ENCODE peak calls at places on chromosomes 6 and 20, in seven cellular contexts. M is IMR-90, T is body of pancreas, K is upper lobe of left lung, V is A549, B is HepG2, N is heart left ventricle. L is an unnamed sample.

GRCh38 chr6:125804264-125804663 is 13.5 kb downstream of the NCOA7 start:
- ATAC-seq in V (no peak), M (no peak), N (no peak), K (no peak), T (no peak), B (no peak), L (no peak)

GRCh38 chr6:28408076-28408802 is 8.7 kb upstream of the ZSCAN12 start:
- ATAC-seq in N (no peak), T (no peak), K (no peak), V (no peak), M (no peak), B (no peak), L (no peak)

GRCh38 chr6:1678201-1678600 is 68.5 kb downstream of the FOXC1 start:
- ATAC-seq in B (no peak), K (no peak), N (no peak), M (no peak), T (peak), V (no peak), L (no peak)

GRCh38 chr6:29680416-29680815 is 536 bp downstream of the ZFP57 start:
- ATAC-seq in V (no peak), K (no peak), M (no peak), B (no peak), N (peak), T (no peak), L (no peak)

GRCh38 chr6:135603249-135603648 is 105.7 kb upstream of the AHI1 start:
- ATAC-seq in T (no peak), B (no peak), M (no peak), V (no peak), K (no peak), N (no peak), L (no peak)

GRCh38 chr20:34744847-34745246 is 40.7 kb downstream of the TP53INP2 start:
- ATAC-seq in K (no peak), B (no peak), M (no peak), V (no peak), N (peak), T (no peak), L (no peak)

GRCh38 chr6:139161169-139161568 is 26.3 kb downstream of the HECA start:
- ATAC-seq in V (no peak), N (peak), M (peak), K (peak), T (no peak), B (no peak), L (no peak)

GRCh38 chr6:53441761-53442160 is 93.0 kb upstream of the ELOVL5 start:
- ATAC-seq in B (no peak), T (no peak), K (no peak), N (no peak), M (peak), V (no peak), L (no peak)

GRCh38 chr6:163457637-163458561 is 43.4 kb downstream of the QKI start:
- ATAC-seq in K (peak), B (peak), T (peak), M (peak), V (peak), N (peak), L (peak)

GRCh38 chr6:155955038-155955437 is 499.4 kb upstream of the NOX3 start:
- ATAC-seq in V (no peak), B (no peak), T (no peak), N (no peak), M (no peak), K (no peak), L (no peak)

GRCh38 chr6:111564482-111564945 is 41.2 kb downstream of the TRAF3IP2 start:
- ATAC-seq in M (peak), T (peak), K (no peak), V (no peak), N (peak), B (no peak), L (peak)

GRCh38 chr6:125258651-125259353 is 43.0 kb downstream of the HDDC2 start:
- ATAC-seq in K (no peak), N (no peak), T (no peak), B (no peak), M (no peak), V (no peak), L (no peak)

GRCh38 chr20:21100590-21101452 is 5.3 kb downstream of the LINC00237 start:
- ATAC-seq in T (no peak), N (peak), B (no peak), V (no peak), M (no peak), K (no peak), L (no peak)

GRCh38 chr20:64133951-64134407 is 26.6 kb upstream of the NPBWR2 start:
- ATAC-seq in K (no peak), B (peak), N (peak), T (no peak), M (peak), V (no peak), L (no peak)

GRCh38 chr6:155436981-155437749 is 18.5 kb downstream of the NOX3 start:
- ATAC-seq in T (no peak), V (no peak), B (no peak), K (no peak), M (peak), N (peak), L (no peak)

GRCh38 chr6:135358251-135358821 is 139.2 kb downstream of the AHI1 start:
- ATAC-seq in K (no peak), B (no peak), T (no peak), M (peak), V (peak), N (no peak), L (no peak)

GRCh38 chr20:47559141-47559540 is 57.5 kb downstream of the NCOA3 start:
- ATAC-seq in T (no peak), V (no peak), K (no peak), B (no peak), N (no peak), M (peak), L (no peak)

GRCh38 chr6:108174371-108175175 is 8.8 kb downstream of the NR2E1 start:
- ATAC-seq in K (no peak), N (peak), M (peak), V (no peak), T (no peak), B (no peak), L (no peak)

GRCh38 chr6:32047855-32048766 is 9.9 kb downstream of the CYP21A2 start:
- ATAC-seq in M (peak), V (peak), K (peak), B (peak), T (peak), N (peak), L (peak)
- TF ChIP-seq POLR2A in M (no peak), V (no peak), K (no peak), B (peak), T (no peak), N (no peak), L (no peak)

DNA sequence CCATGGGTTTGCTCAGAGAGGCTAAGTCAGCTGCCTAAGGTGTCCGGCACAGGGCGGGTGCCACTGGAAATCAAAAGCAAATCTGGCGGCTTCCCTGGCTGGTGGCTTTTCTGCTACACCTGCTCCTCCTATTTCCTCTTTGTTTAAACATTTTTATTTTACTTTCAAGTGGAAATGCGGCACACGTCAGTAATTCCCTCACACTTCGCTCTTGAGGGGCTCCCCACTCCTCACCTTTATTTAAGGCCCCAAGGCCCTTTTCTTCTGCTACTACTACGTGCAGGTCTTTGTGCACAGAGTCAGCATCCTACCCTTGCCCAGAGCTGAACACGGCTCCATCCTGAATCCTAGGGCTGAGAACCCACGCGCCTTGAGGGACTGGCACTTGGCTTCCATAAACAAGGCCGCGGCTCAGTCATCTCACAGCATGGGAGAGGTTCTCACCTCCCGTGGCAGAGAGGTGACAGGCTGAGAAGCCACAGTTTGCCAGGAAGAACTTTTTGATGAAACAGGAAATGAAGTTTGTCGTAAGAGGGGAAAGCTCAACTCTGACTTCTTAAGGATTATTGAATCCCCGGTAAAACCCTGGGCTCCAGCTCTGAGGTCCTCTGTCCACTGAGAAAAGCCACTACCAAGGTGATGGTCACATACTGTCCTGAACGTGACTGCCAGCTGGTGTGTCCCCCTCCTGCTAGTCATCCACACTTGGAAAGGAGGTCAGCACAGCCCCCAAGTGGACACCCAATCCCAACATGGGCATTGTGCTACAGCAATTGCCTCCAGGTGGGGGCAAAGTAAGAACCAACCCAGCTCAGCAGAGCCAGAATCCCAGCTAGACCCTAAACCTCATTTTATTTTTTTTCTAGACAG is 48.0 kb downstream of the NFATC2 start:
- ATAC-seq in K (no peak), V (no peak), T (no peak), B (no peak), M (no peak), N (no peak), L (no peak)
- TF ChIP-seq POLR2A in K (no peak), V (no peak), T (no peak), B (no peak), M (no peak), N (no peak), L (no peak)

GRCh38 chr6:7912024-7912423 is 1.4 kb upstream of the TXNDC5 start:
- ATAC-seq in B (no peak), T (no peak), K (no peak), M (no peak), V (no peak), N (no peak), L (peak)

GRCh38 chr6:7910654-7911344 is at the start of gene TXNDC5:
- ATAC-seq in K (peak), T (peak), N (peak), V (peak), M (peak), B (peak), L (peak)

GRCh38 chr6:7911345-7911725 is 747 bp upstream of the TXNDC5 start:
- ATAC-seq in N (no peak), K (no peak), V (no peak), M (no peak), T (no peak), B (no peak), L (no peak)

GRCh38 chr6:7910298-7910653 is 312 bp downstream of the TXNDC5 start:
- ATAC-seq in M (peak), T (peak), K (no peak), B (no peak), N (no peak), V (no peak), L (peak)

DNA sequence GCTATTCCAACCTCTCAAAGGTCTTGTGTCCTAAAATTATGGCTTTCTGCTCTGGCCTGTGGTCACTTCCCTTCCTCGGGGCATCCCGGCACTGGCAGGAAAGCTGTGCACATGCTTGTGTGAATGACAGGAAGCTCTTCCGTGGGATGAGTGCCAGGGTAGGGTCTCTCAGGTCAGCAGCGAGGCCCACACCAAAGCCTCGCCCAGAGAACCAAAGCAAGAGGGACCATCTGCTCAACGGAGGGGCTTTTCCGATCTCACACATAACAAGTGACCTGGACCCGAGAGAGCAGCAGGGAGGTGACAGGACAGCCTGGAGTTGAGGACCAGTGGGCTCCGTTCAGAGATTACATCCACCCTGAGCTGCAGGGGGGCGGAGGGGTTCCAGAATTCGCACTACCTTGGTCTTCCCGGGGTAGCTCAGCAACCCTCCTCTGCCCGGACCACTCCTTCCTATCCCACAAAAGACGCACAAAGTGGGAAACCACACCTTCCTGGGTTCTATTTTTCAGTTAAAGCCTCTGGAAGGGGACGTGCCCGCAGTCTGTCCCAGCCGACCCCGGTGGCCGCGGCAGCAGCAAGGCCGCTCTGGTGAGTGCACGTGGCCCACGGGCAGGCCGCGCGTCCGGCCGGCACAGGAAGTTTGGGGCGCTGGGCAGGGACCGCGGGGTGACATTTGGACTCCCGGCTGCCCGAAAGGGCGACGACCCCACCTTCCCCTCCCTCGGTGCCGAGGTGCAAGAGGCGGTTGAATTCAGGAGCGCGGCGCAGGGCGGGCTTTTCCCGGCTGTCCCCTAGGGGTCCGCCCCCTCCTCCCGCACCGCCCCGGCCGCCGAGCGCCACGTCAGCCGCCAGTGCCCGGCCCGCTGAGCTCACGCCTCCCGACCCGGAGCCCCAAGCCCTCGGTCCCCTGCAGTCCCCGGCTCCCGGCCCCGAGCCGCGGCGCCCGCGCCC is 988 bp downstream of the TXNDC5 start:
- ATAC-seq in M (peak), V (peak), K (peak), N (peak), B (peak), T (peak), L (peak)
- TF ChIP-seq POLR2A in M (peak), V (peak), K (no peak), N (no peak), B (peak), T (no peak), L (no peak)

DNA sequence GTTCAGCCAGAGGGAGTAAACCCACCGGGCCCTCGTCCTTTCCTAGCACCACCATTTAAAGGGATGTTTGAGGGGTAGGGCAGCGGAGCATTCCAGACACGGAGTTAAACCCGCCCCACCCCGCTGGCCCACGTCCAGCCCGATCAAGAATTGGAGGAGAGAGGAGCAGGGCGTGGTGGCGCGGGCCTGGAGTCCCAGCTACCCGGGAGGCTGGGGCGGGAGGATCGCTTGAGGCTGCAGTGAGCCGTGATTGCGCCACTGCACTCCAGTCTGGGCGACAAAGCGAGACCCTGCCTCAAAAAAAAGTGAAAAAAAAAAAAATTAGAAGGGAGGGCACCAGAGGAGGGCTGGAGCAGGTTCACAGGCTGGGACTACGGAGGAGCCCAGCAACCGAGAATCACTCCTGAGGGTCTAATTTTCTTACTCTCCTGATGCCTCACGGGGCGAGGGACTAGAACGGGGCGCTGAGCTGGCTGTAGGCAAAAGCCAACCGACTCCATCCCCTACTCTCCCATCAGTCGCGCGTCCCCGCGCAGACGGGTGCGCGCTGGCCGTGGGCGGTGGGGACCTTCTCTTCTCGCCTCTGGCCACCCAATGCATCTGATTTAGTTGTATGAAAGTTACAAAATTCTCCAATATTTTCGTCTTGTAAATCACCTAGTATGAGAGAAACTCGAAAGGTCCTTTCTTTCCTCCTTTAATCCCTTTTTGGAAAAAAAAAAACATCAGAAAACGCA is 6.1 kb upstream of the HSPA1B start:
- ATAC-seq in T (peak), V (peak), N (peak), K (peak), B (peak), M (peak), L (peak)
- TF ChIP-seq POLR2A in T (no peak), V (no peak), N (no peak), K (peak), B (peak), M (peak), L (peak)

DNA sequence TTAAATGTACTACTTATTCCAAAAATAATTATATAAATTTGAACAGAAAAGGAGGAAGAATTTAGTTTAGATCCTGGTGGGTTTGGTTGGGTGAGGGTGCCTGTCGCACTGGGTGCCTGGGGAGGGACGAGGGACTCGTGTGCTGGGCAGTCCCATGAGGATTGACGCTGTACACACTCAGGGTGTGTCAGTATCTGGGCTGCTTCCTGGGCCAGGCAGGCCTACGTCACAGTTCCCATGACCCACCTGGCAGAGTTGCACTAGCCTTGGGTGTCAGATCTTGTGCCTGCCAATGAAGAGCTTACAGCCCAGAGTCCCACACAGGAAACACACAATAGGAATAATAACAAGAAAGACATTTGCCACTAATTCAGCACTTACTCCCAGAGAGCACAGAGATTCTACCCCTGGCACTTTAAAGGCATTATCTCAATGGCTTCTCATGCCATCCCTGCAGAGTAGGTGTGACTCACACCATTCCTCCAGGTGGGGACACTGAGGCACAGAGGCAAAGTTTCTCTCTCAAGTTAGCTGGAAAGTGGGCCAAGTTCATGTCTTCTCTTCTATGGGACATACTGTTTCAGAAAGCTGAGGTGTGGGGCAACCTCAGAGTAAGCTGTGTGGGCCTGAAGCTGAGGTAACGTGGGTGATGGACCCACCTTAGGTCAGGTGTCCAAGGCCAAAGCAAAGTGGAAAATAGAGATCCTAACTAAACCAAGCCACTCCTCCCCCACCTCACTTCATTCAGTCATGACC is 1.3 kb upstream of the SDCBP2 start:
- ATAC-seq in T (peak), N (peak), M (no peak), B (no peak), V (no peak), K (no peak), L (peak)
- TF ChIP-seq POLR2A in T (peak), N (no peak), M (no peak), B (no peak), V (no peak), K (peak), L (no peak)

GRCh38 chr20:40980106-40980827 is 48.4 kb upstream of the TOP1 start:
- ATAC-seq in K (no peak), T (no peak), B (peak), V (no peak), M (peak), N (no peak), L (no peak)
- TF ChIP-seq POLR2A in K (no peak), T (no peak), B (no peak), V (no peak), M (no peak), N (no peak), L (no peak)